ENCODE peak calls at places on chromosomes 4 and X, in eight cellular contexts. One of them, this sample, is unnamed.

GRCh38 chr4:144174401-144175067 is 34.0 kb upstream of the GYPA start:
- DNase-seq in EL: peak; percentile 59
- DNase-seq in activated T-cell treated with anti-CD3 and anti-CD28 coated beads for 1 hour: no peak
- DNase-seq in aorta: no peak
- DNase-seq in heart left ventricle: no peak
- DNase-seq in psoas muscle: no peak
- DNase-seq in D341Med: peak; percentile 56
- DNase-seq in astrocyte of the spinal cord: peak; percentile 77
- DNase-seq in this sample: no peak

GRCh38 chr4:115675721-115676120 is 562.3 kb upstream of the NDST4 start:
- DNase-seq in EL: no peak
- DNase-seq in activated T-cell treated with anti-CD3 and anti-CD28 coated beads for 1 hour: no peak
- DNase-seq in aorta: no peak
- DNase-seq in heart left ventricle: no peak
- DNase-seq in psoas muscle: no peak
- DNase-seq in D341Med: no peak
- DNase-seq in astrocyte of the spinal cord: peak; percentile 64
- DNase-seq in this sample: no peak

GRCh38 chr4:111847256-111848108 is 297.8 kb upstream of the FAM241A start:
- DNase-seq in EL: no peak
- DNase-seq in activated T-cell treated with anti-CD3 and anti-CD28 coated beads for 1 hour: no peak
- DNase-seq in aorta: no peak
- DNase-seq in heart left ventricle: no peak
- DNase-seq in psoas muscle: no peak
- DNase-seq in D341Med: no peak
- DNase-seq in astrocyte of the spinal cord: no peak
- DNase-seq in this sample: no peak

GRCh38 chr4:175562537-175562936 is 249.5 kb downstream of the GPM6A start:
- DNase-seq in EL: no peak
- DNase-seq in activated T-cell treated with anti-CD3 and anti-CD28 coated beads for 1 hour: no peak
- DNase-seq in aorta: no peak
- DNase-seq in heart left ventricle: no peak
- DNase-seq in psoas muscle: no peak
- DNase-seq in D341Med: no peak
- DNase-seq in astrocyte of the spinal cord: no peak
- DNase-seq in this sample: no peak

GRCh38 chr4:7557447-7557846 is 122.7 kb upstream of the PSAPL1 start:
- DNase-seq in EL: peak; percentile 91
- DNase-seq in activated T-cell treated with anti-CD3 and anti-CD28 coated beads for 1 hour: no peak
- DNase-seq in aorta: no peak
- DNase-seq in heart left ventricle: no peak
- DNase-seq in psoas muscle: no peak
- DNase-seq in D341Med: no peak
- DNase-seq in astrocyte of the spinal cord: peak; percentile 61
- DNase-seq in this sample: no peak

GRCh38 chr4:145935253-145936141 is 3.1 kb downstream of the ZNF827 start:
- DNase-seq in EL: no peak
- DNase-seq in activated T-cell treated with anti-CD3 and anti-CD28 coated beads for 1 hour: no peak
- DNase-seq in aorta: no peak
- DNase-seq in heart left ventricle: peak; percentile 72
- DNase-seq in psoas muscle: peak; percentile 31
- DNase-seq in D341Med: peak; percentile 38
- DNase-seq in astrocyte of the spinal cord: no peak
- DNase-seq in this sample: peak; percentile 38

GRCh38 chr4:78542373-78542772 is 9.2 kb upstream of the ANXA3 start:
- DNase-seq in EL: peak; percentile 43
- DNase-seq in activated T-cell treated with anti-CD3 and anti-CD28 coated beads for 1 hour: no peak
- DNase-seq in aorta: no peak
- DNase-seq in heart left ventricle: no peak
- DNase-seq in psoas muscle: no peak
- DNase-seq in D341Med: no peak
- DNase-seq in astrocyte of the spinal cord: no peak
- DNase-seq in this sample: no peak

GRCh38 chr4:41748074-41748787 is at the start of gene PHOX2B:
- DNase-seq in EL: no peak
- DNase-seq in activated T-cell treated with anti-CD3 and anti-CD28 coated beads for 1 hour: no peak
- DNase-seq in aorta: no peak
- DNase-seq in heart left ventricle: no peak
- DNase-seq in psoas muscle: no peak
- DNase-seq in D341Med: no peak
- DNase-seq in astrocyte of the spinal cord: no peak
- DNase-seq in this sample: no peak

GRCh38 chr4:88356771-88357170 is 21.9 kb upstream of the HERC6 start:
- DNase-seq in EL: no peak
- DNase-seq in activated T-cell treated with anti-CD3 and anti-CD28 coated beads for 1 hour: no peak
- DNase-seq in aorta: no peak
- DNase-seq in heart left ventricle: no peak
- DNase-seq in psoas muscle: no peak
- DNase-seq in D341Med: no peak
- DNase-seq in astrocyte of the spinal cord: no peak
- DNase-seq in this sample: no peak

GRCh38 chr4:183962413-183962812 is 57.3 kb downstream of the STOX2 start:
- DNase-seq in EL: no peak
- DNase-seq in activated T-cell treated with anti-CD3 and anti-CD28 coated beads for 1 hour: no peak
- DNase-seq in aorta: no peak
- DNase-seq in heart left ventricle: no peak
- DNase-seq in psoas muscle: no peak
- DNase-seq in D341Med: no peak
- DNase-seq in astrocyte of the spinal cord: no peak
- DNase-seq in this sample: no peak

GRCh38 chr4:48002267-48002666 is 14.2 kb downstream of the CNGA1 start:
- DNase-seq in EL: no peak
- DNase-seq in activated T-cell treated with anti-CD3 and anti-CD28 coated beads for 1 hour: no peak
- DNase-seq in aorta: no peak
- DNase-seq in heart left ventricle: no peak
- DNase-seq in psoas muscle: no peak
- DNase-seq in D341Med: no peak
- DNase-seq in astrocyte of the spinal cord: no peak
- DNase-seq in this sample: no peak

GRCh38 chr4:1491630-1492457 is 85.6 kb upstream of the NKX1-1 start:
- DNase-seq in EL: no peak
- DNase-seq in activated T-cell treated with anti-CD3 and anti-CD28 coated beads for 1 hour: no peak
- DNase-seq in aorta: peak; percentile 57
- DNase-seq in heart left ventricle: peak; percentile 10
- DNase-seq in psoas muscle: no peak
- DNase-seq in D341Med: peak; percentile 36
- DNase-seq in astrocyte of the spinal cord: no peak
- DNase-seq in this sample: no peak

GRCh38 chrX:10199212-10199611 is 42.4 kb downstream of the CLCN4 start:
- DNase-seq in EL: peak; percentile 29
- DNase-seq in activated T-cell treated with anti-CD3 and anti-CD28 coated beads for 1 hour: no peak
- DNase-seq in aorta: no peak
- DNase-seq in heart left ventricle: peak; percentile 61
- DNase-seq in psoas muscle: peak; percentile 39
- DNase-seq in D341Med: no peak
- DNase-seq in astrocyte of the spinal cord: no peak
- DNase-seq in this sample: no peak

GRCh38 chrX:29315931-29316330 is 728.7 kb downstream of the IL1RAPL1 start:
- DNase-seq in EL: no peak
- DNase-seq in activated T-cell treated with anti-CD3 and anti-CD28 coated beads for 1 hour: no peak
- DNase-seq in aorta: no peak
- DNase-seq in heart left ventricle: no peak
- DNase-seq in psoas muscle: no peak
- DNase-seq in D341Med: no peak
- DNase-seq in astrocyte of the spinal cord: no peak
- DNase-seq in this sample: no peak

GRCh38 chrX:80879916-80880315 is 70.2 kb upstream of the BRWD3 start:
- DNase-seq in EL: peak; percentile 0
- DNase-seq in activated T-cell treated with anti-CD3 and anti-CD28 coated beads for 1 hour: no peak
- DNase-seq in aorta: no peak
- DNase-seq in heart left ventricle: no peak
- DNase-seq in psoas muscle: no peak
- DNase-seq in D341Med: no peak
- DNase-seq in astrocyte of the spinal cord: no peak
- DNase-seq in this sample: no peak

GRCh38 chr4:128758314-128758922 is 51.1 kb upstream of the JADE1 start:
- DNase-seq in EL: no peak
- DNase-seq in activated T-cell treated with anti-CD3 and anti-CD28 coated beads for 1 hour: no peak
- DNase-seq in aorta: no peak
- DNase-seq in heart left ventricle: no peak
- DNase-seq in psoas muscle: no peak
- DNase-seq in D341Med: no peak
- DNase-seq in astrocyte of the spinal cord: no peak
- DNase-seq in this sample: no peak

GRCh38 chr4:173520921-173521473 is 9.0 kb downstream of the HAND2 start:
- DNase-seq in EL: no peak
- DNase-seq in activated T-cell treated with anti-CD3 and anti-CD28 coated beads for 1 hour: no peak
- DNase-seq in aorta: no peak
- DNase-seq in heart left ventricle: no peak
- DNase-seq in psoas muscle: no peak
- DNase-seq in D341Med: no peak
- DNase-seq in astrocyte of the spinal cord: no peak
- DNase-seq in this sample: no peak

GRCh38 chr4:4402966-4403365 is 16.1 kb downstream of the NSG1 start:
- DNase-seq in EL: peak; percentile 76
- DNase-seq in activated T-cell treated with anti-CD3 and anti-CD28 coated beads for 1 hour: no peak
- DNase-seq in aorta: no peak
- DNase-seq in heart left ventricle: no peak
- DNase-seq in psoas muscle: no peak
- DNase-seq in D341Med: no peak
- DNase-seq in astrocyte of the spinal cord: no peak
- DNase-seq in this sample: no peak

GRCh38 chr4:2330119-2331042 is 68.5 kb upstream of the MXD4 start:
- DNase-seq in EL: peak; percentile 94
- DNase-seq in activated T-cell treated with anti-CD3 and anti-CD28 coated beads for 1 hour: no peak
- DNase-seq in aorta: no peak
- DNase-seq in heart left ventricle: no peak
- DNase-seq in psoas muscle: no peak
- DNase-seq in D341Med: peak; percentile 26
- DNase-seq in astrocyte of the spinal cord: peak; percentile 90
- DNase-seq in this sample: no peak

GRCh38 chr4:73902038-73902637 is 32.9 kb downstream of the CXCL1 start:
- DNase-seq in EL: peak; percentile 37
- DNase-seq in activated T-cell treated with anti-CD3 and anti-CD28 coated beads for 1 hour: no peak
- DNase-seq in aorta: no peak
- DNase-seq in heart left ventricle: no peak
- DNase-seq in psoas muscle: no peak
- DNase-seq in D341Med: no peak
- DNase-seq in astrocyte of the spinal cord: peak; percentile 62
- DNase-seq in this sample: no peak

GRCh38 chrX:106039920-106040319 is 1.4 kb upstream of the SERPINA7 start:
- DNase-seq in EL: no peak
- DNase-seq in activated T-cell treated with anti-CD3 and anti-CD28 coated beads for 1 hour: no peak
- DNase-seq in aorta: no peak
- DNase-seq in heart left ventricle: no peak
- DNase-seq in psoas muscle: no peak
- DNase-seq in D341Med: no peak
- DNase-seq in astrocyte of the spinal cord: peak; percentile 1
- DNase-seq in this sample: no peak

GRCh38 chr4:110085131-110085530 is 113.3 kb downstream of the ELOVL6 start:
- DNase-seq in EL: peak; percentile 26
- DNase-seq in activated T-cell treated with anti-CD3 and anti-CD28 coated beads for 1 hour: peak; percentile 6
- DNase-seq in aorta: no peak
- DNase-seq in heart left ventricle: no peak
- DNase-seq in psoas muscle: no peak
- DNase-seq in D341Med: no peak
- DNase-seq in astrocyte of the spinal cord: no peak
- DNase-seq in this sample: no peak

GRCh38 chrX:152915541-152916241 is 17.8 kb downstream of the ZNF185 start:
- DNase-seq in EL: peak; percentile 56
- DNase-seq in activated T-cell treated with anti-CD3 and anti-CD28 coated beads for 1 hour: no peak
- DNase-seq in aorta: no peak
- DNase-seq in heart left ventricle: no peak
- DNase-seq in psoas muscle: no peak
- DNase-seq in D341Med: peak; percentile 68
- DNase-seq in astrocyte of the spinal cord: peak; percentile 76
- DNase-seq in this sample: peak; percentile 68

GRCh38 chrX:22912598-22912997 is 87.2 kb upstream of the DDX53 start:
- DNase-seq in EL: no peak
- DNase-seq in activated T-cell treated with anti-CD3 and anti-CD28 coated beads for 1 hour: no peak
- DNase-seq in aorta: no peak
- DNase-seq in heart left ventricle: no peak
- DNase-seq in psoas muscle: no peak
- DNase-seq in D341Med: no peak
- DNase-seq in astrocyte of the spinal cord: no peak
- DNase-seq in this sample: no peak

GRCh38 chr4:42710761-42711160 is 53.9 kb upstream of the ATP8A1 start:
- DNase-seq in EL: no peak
- DNase-seq in activated T-cell treated with anti-CD3 and anti-CD28 coated beads for 1 hour: no peak
- DNase-seq in aorta: no peak
- DNase-seq in heart left ventricle: no peak
- DNase-seq in psoas muscle: no peak
- DNase-seq in D341Med: no peak
- DNase-seq in astrocyte of the spinal cord: no peak
- DNase-seq in this sample: no peak

GRCh38 chrX:47797084-47797483 is 39.6 kb upstream of the ZNF81 start:
- DNase-seq in EL: no peak
- DNase-seq in activated T-cell treated with anti-CD3 and anti-CD28 coated beads for 1 hour: no peak
- DNase-seq in aorta: no peak
- DNase-seq in heart left ventricle: peak; percentile 31
- DNase-seq in psoas muscle: no peak
- DNase-seq in D341Med: no peak
- DNase-seq in astrocyte of the spinal cord: no peak
- DNase-seq in this sample: no peak

GRCh38 chr4:3766207-3766790 is at the start of gene ADRA2C:
- DNase-seq in EL: peak; percentile 13
- DNase-seq in activated T-cell treated with anti-CD3 and anti-CD28 coated beads for 1 hour: no peak
- DNase-seq in aorta: no peak
- DNase-seq in heart left ventricle: no peak
- DNase-seq in psoas muscle: peak; percentile 27
- DNase-seq in D341Med: peak; percentile 88
- DNase-seq in astrocyte of the spinal cord: no peak
- DNase-seq in this sample: no peak

GRCh38 chr4:6095897-6096296 is 77.7 kb upstream of the C4orf50 start:
- DNase-seq in EL: no peak
- DNase-seq in activated T-cell treated with anti-CD3 and anti-CD28 coated beads for 1 hour: no peak
- DNase-seq in aorta: no peak
- DNase-seq in heart left ventricle: no peak
- DNase-seq in psoas muscle: no peak
- DNase-seq in D341Med: no peak
- DNase-seq in astrocyte of the spinal cord: no peak
- DNase-seq in this sample: no peak

GRCh38 chrX:86322913-86323312 is 174.7 kb downstream of the DACH2 start:
- DNase-seq in EL: no peak
- DNase-seq in activated T-cell treated with anti-CD3 and anti-CD28 coated beads for 1 hour: no peak
- DNase-seq in aorta: no peak
- DNase-seq in heart left ventricle: no peak
- DNase-seq in psoas muscle: no peak
- DNase-seq in D341Med: no peak
- DNase-seq in astrocyte of the spinal cord: no peak
- DNase-seq in this sample: no peak

GRCh38 chr4:119696963-119697362 is 68.4 kb upstream of the PDE5A start:
- DNase-seq in EL: no peak
- DNase-seq in activated T-cell treated with anti-CD3 and anti-CD28 coated beads for 1 hour: no peak
- DNase-seq in aorta: no peak
- DNase-seq in heart left ventricle: no peak
- DNase-seq in psoas muscle: no peak
- DNase-seq in D341Med: no peak
- DNase-seq in astrocyte of the spinal cord: no peak
- DNase-seq in this sample: no peak

GRCh38 chr4:6079965-6080364 is 61.7 kb upstream of the C4orf50 start:
- DNase-seq in EL: no peak
- DNase-seq in activated T-cell treated with anti-CD3 and anti-CD28 coated beads for 1 hour: no peak
- DNase-seq in aorta: no peak
- DNase-seq in heart left ventricle: no peak
- DNase-seq in psoas muscle: no peak
- DNase-seq in D341Med: no peak
- DNase-seq in astrocyte of the spinal cord: no peak
- DNase-seq in this sample: no peak

GRCh38 chrX:145190801-145191389 is 56.4 kb upstream of the SPANXN1 start:
- DNase-seq in EL: no peak
- DNase-seq in activated T-cell treated with anti-CD3 and anti-CD28 coated beads for 1 hour: no peak
- DNase-seq in aorta: no peak
- DNase-seq in heart left ventricle: no peak
- DNase-seq in psoas muscle: no peak
- DNase-seq in D341Med: no peak
- DNase-seq in astrocyte of the spinal cord: no peak
- DNase-seq in this sample: no peak

GRCh38 chr4:72896515-72896914 is 173.0 kb downstream of the COX18 start:
- DNase-seq in EL: peak; percentile 93
- DNase-seq in activated T-cell treated with anti-CD3 and anti-CD28 coated beads for 1 hour: no peak
- DNase-seq in aorta: no peak
- DNase-seq in heart left ventricle: no peak
- DNase-seq in psoas muscle: no peak
- DNase-seq in D341Med: no peak
- DNase-seq in astrocyte of the spinal cord: peak; percentile 73
- DNase-seq in this sample: no peak

GRCh38 chr4:165580379-165580905 is 201.6 kb downstream of the CPE start:
- DNase-seq in EL: peak; percentile 74
- DNase-seq in activated T-cell treated with anti-CD3 and anti-CD28 coated beads for 1 hour: no peak
- DNase-seq in aorta: no peak
- DNase-seq in heart left ventricle: no peak
- DNase-seq in psoas muscle: no peak
- DNase-seq in D341Med: no peak
- DNase-seq in astrocyte of the spinal cord: peak; percentile 96
- DNase-seq in this sample: no peak

This sample was measured in GM12892.